ENCODE peak calls at places on chromosomes 7 and 10, in six cellular contexts. E is HCT116, U is IMR-90, S is stomach, J is H54, B is K562. M is an unnamed sample.
A peak's percentile ranks its signal among the peaks of the same experiment; 100 is the strongest.

GRCh38 chr7:111735661-111736323 is 173.5 kb upstream of the IMMP2L start:
- DNase-seq in E (peak; percentile 52), U (peak; percentile 77), S (peak; percentile 47), J (peak; percentile 48), B (peak; percentile 92), M (peak; percentile 50)

GRCh38 chr10:129773359-129773990 is 190.6 kb downstream of the EBF3 start:
- DNase-seq in E (no peak), U (no peak), S (peak; percentile 18), J (no peak), B (peak; percentile 13), M (no peak)

GRCh38 chr7:13880789-13881188 is 108.7 kb downstream of the ETV1 start:
- DNase-seq in E (peak; percentile 16), U (peak; percentile 91), S (no peak), J (peak; percentile 33), B (no peak), M (no peak)

GRCh38 chr10:122988501-122988900 is 8.3 kb downstream of the PSTK start:
- DNase-seq in E (no peak), U (no peak), S (no peak), J (no peak), B (no peak), M (no peak)

GRCh38 chr10:70779685-70780369 is 5.3 kb downstream of the TBATA start:
- DNase-seq in E (no peak), U (no peak), S (no peak), J (no peak), B (peak; percentile 50), M (peak; percentile 53)

GRCh38 chr10:30436200-30436599 is 2.2 kb downstream of the MAP3K8 start:
- DNase-seq in E (no peak), U (peak; percentile 60), S (peak; percentile 34), J (no peak), B (peak; percentile 62), M (peak; percentile 45)

GRCh38 chr7:36708765-36709164 is 15.5 kb downstream of the AOAH start:
- DNase-seq in E (no peak), U (no peak), S (no peak), J (no peak), B (no peak), M (no peak)

GRCh38 chr10:129963831-129964501 is at the start of gene EBF3:
- DNase-seq in E (no peak), U (peak; percentile 50), S (peak; percentile 50), J (no peak), B (peak; percentile 43), M (peak; percentile 44)

GRCh38 chr10:131246775-131247174 is 64.7 kb downstream of the TCERG1L start:
- DNase-seq in E (no peak), U (no peak), S (no peak), J (no peak), B (no peak), M (no peak)

GRCh38 chr7:36642414-36642813 is 81.9 kb downstream of the AOAH start:
- DNase-seq in E (no peak), U (no peak), S (no peak), J (no peak), B (no peak), M (no peak)

GRCh38 chr10:34407227-34407626 is 407.9 kb downstream of the PARD3 start:
- DNase-seq in E (no peak), U (peak; percentile 64), S (no peak), J (no peak), B (no peak), M (no peak)

GRCh38 chr7:47757946-47758371 is 176.0 kb upstream of the TNS3 start:
- DNase-seq in E (no peak), U (peak; percentile 73), S (peak; percentile 41), J (peak; percentile 71), B (no peak), M (peak; percentile 49)

GRCh38 chr10:78332699-78333098 is 299.0 kb downstream of the RPS24 start:
- DNase-seq in E (no peak), U (no peak), S (no peak), J (no peak), B (no peak), M (no peak)

GRCh38 chr7:92020636-92021035 is 80.0 kb downstream of the AKAP9 start:
- DNase-seq in E (no peak), U (peak; percentile 63), S (no peak), J (no peak), B (no peak), M (no peak)

GRCh38 chr10:125011171-125011925 is 69.4 kb downstream of the ZRANB1 start:
- DNase-seq in E (no peak), U (no peak), S (no peak), J (no peak), B (no peak), M (no peak)

GRCh38 chr10:119620241-119620753 is 23.5 kb upstream of the TIAL1 start:
- DNase-seq in E (no peak), U (peak; percentile 56), S (no peak), J (no peak), B (no peak), M (no peak)

GRCh38 chr10:124755581-124755980 is 11.4 kb upstream of the FAM53B start:
- DNase-seq in E (no peak), U (no peak), S (no peak), J (no peak), B (no peak), M (no peak)

GRCh38 chr7:148982596-148983219 is 45.6 kb downstream of the PDIA4 start:
- DNase-seq in E (no peak), U (peak; percentile 53), S (no peak), J (no peak), B (no peak), M (no peak)

GRCh38 chr10:22621726-22622125 is 92.7 kb downstream of the PIP4K2A start:
- DNase-seq in E (no peak), U (no peak), S (no peak), J (no peak), B (no peak), M (no peak)

GRCh38 chr7:135160098-135160857 is 10.2 kb downstream of the CYREN start:
- DNase-seq in E (no peak), U (peak; percentile 67), S (no peak), J (no peak), B (peak; percentile 53), M (no peak)

GRCh38 chr10:130568246-130568645 is 432.1 kb downstream of the GLRX3 start:
- DNase-seq in E (no peak), U (no peak), S (no peak), J (no peak), B (no peak), M (no peak)

GRCh38 chr10:24882047-24882698 is 70.2 kb downstream of the PRTFDC1 start:
- DNase-seq in E (no peak), U (peak; percentile 60), S (no peak), J (no peak), B (no peak), M (peak; percentile 26)

GRCh38 chr7:81769891-81770818 is at the start of gene HGF:
- DNase-seq in E (no peak), U (peak; percentile 87), S (peak; percentile 37), J (peak; percentile 4), B (no peak), M (peak; percentile 18)

GRCh38 chr10:27099916-27100799 is at the start of gene ANKRD26:
- DNase-seq in E (peak; percentile 94), U (peak; percentile 97), S (peak; percentile 99), J (peak; percentile 92), B (peak; percentile 98), M (peak; percentile 99)
- TF ChIP-seq POLR2A in E (peak; percentile 94), U (peak; percentile 87), S (no peak), J (peak; percentile 54), B (peak; percentile 93), M (peak; percentile 80)

DNA sequence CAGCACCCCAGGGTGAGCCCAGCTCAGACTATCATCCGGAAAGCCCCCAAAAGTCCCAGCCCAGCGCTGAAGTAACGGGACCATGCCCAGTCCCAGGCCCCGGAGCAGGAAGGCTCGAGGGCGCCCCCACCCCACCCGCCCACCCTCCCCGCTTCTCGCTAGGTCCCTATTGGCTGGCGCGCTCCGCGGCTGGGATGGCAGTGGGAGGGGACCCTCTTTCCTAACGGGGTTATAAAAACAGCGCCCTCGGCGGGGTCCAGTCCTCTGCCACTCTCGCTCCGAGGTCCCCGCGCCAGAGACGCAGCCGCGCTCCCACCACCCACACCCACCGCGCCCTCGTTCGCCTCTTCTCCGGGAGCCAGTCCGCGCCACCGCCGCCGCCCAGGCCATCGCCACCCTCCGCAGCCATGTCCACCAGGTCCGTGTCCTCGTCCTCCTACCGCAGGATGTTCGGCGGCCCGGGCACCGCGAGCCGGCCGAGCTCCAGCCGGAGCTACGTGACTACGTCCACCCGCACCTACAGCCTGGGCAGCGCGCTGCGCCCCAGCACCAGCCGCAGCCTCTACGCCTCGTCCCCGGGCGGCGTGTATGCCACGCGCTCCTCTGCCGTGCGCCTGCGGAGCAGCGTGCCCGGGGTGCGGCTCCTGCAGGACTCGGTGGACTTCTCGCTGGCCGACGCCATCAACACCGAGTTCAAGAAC is 1.1 kb downstream of the VIM start:
- DNase-seq in E (no peak), U (peak; percentile 89), S (peak; percentile 73), J (peak; percentile 59), B (peak; percentile 69), M (peak; percentile 82)
- TF ChIP-seq POLR2A in E (no peak), U (peak; percentile 98), S (no peak), J (peak; percentile 99), B (peak; percentile 83), M (peak; percentile 85)

GRCh38 chr7:6577369-6578113 is at the start of gene ZDHHC4:
- DNase-seq in E (peak; percentile 80), U (peak; percentile 85), S (peak; percentile 89), J (peak; percentile 100), B (peak; percentile 93), M (peak; percentile 90)

GRCh38 chr7:6579446-6579845 is 2.2 kb downstream of the ZDHHC4 start:
- DNase-seq in E (no peak), U (peak; percentile 42), S (no peak), J (no peak), B (no peak), M (no peak)

GRCh38 chr7:6578114-6579084 is 1.1 kb downstream of the ZDHHC4 start:
- DNase-seq in E (no peak), U (peak; percentile 29), S (no peak), J (no peak), B (no peak), M (no peak)

GRCh38 chr7:6575246-6576023 is 1.8 kb upstream of the ZDHHC4 start:
- DNase-seq in E (no peak), U (no peak), S (no peak), J (no peak), B (no peak), M (no peak)

DNA sequence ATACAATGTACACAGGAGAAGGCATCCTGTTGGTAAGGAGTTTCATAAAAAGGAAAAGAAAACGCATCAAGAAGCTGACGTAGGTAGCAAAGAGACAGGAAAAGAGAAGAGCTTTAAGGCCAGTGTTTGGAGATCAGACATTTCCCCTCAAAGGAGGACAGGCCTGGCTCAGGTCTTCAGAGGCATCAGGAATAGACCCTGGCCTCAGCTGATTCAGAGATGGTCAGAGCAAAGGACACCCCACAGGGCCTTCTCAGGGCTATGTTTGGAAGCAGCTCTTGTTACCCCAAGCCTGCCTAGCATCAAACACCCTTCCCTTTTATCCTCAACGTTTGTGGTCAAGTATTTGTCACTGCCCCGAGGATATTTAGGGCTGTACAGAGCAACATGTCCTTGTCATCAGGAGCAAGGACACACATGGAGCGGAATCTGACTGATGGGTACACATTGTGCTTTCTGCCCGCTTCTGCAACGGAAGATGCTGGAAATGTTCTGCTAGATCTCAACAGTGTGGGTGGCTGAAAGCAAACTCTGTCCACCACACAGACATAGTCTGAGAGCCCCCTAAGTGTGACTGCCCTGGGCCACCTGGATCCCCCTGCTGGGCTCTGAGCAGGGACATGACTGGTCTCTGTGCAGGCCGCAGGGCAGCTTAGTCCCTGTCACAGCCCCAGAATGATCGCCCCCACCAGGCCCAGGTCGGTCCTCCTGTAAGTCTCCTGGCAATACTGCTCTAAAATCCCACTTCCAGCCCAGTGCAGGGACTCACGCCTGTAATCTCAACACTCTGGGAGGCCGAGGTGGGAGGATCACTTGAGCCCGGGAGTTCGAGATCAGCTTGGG is 1.0 kb upstream of the ZDHHC4 start:
- DNase-seq in E (no peak), U (no peak), S (no peak), J (no peak), B (peak; percentile 39), M (no peak)
- TF ChIP-seq POLR2A in E (no peak), U (no peak), S (no peak), J (no peak), B (no peak), M (no peak)

GRCh38 chr10:92756233-92757065 is 66.7 kb downstream of the HHEX start:
- DNase-seq in E (no peak), U (peak; percentile 44), S (no peak), J (no peak), B (peak; percentile 75), M (peak; percentile 27)
- TF ChIP-seq POLR2A in E (no peak), U (no peak), S (no peak), J (no peak), B (no peak), M (no peak)

M was measured in transverse colon.